ENCODE peak calls at places on chromosome 1, in five cellular contexts. A, M, Y, K and C are unnamed samples.

GRCh38 chr1:43007377-43008105 is 48.9 kb upstream of the SLC2A1 start:
- DNase-seq in K (no peak), M (no peak), A (no peak), Y (no peak), C (no peak)

GRCh38 chr1:231808990-231809389 is 182.4 kb downstream of the DISC1 start:
- DNase-seq in K (peak; percentile 43), Y (no peak), A (no peak), M (no peak), C (no peak)

GRCh38 chr1:178774263-178774662 is 49.2 kb downstream of the RALGPS2 start:
- DNase-seq in K (peak; percentile 7), A (no peak), M (no peak), Y (peak; percentile 27), C (peak; percentile 66)

GRCh38 chr1:61674221-61674620 is 50.7 kb downstream of the TM2D1 start:
- DNase-seq in M (no peak), A (no peak), K (no peak), Y (no peak), C (no peak)

GRCh38 chr1:78210167-78210566 is 164.4 kb downstream of the GIPC2 start:
- DNase-seq in K (peak; percentile 32), Y (no peak), M (no peak), A (no peak), C (no peak)

GRCh38 chr1:241391926-241392710 is 35.1 kb upstream of the RGS7 start:
- DNase-seq in M (no peak), Y (no peak), A (no peak), K (no peak), C (no peak)

GRCh38 chr1:43651922-43652321 is 2.0 kb downstream of the KDM4A start:
- DNase-seq in Y (no peak), K (no peak), A (no peak), M (no peak), C (no peak)

GRCh38 chr1:28036431-28036830 is 52.0 kb downstream of the EYA3 start:
- DNase-seq in K (no peak), M (no peak), Y (no peak), A (no peak), C (no peak)

GRCh38 chr1:147500309-147500839 is 40.9 kb upstream of the BCL9 start:
- DNase-seq in Y (no peak), K (no peak), A (no peak), M (no peak), C (no peak)

GRCh38 chr1:154206212-154206611 is at the start of gene CFAP141:
- DNase-seq in K (peak; percentile 71), Y (no peak), A (no peak), M (no peak), C (peak; percentile 68)

GRCh38 chr1:178189814-178190213 is 95.9 kb downstream of the RASAL2 start:
- DNase-seq in M (peak; percentile 1), K (peak; percentile 15), Y (peak; percentile 28), A (no peak), C (peak; percentile 72)

GRCh38 chr1:117051224-117052064 is 8.7 kb upstream of the TTF2 start:
- DNase-seq in A (no peak), K (peak; percentile 13), M (no peak), Y (no peak), C (peak; percentile 52)

GRCh38 chr1:6486433-6487011 is 4.9 kb downstream of the PLEKHG5 start:
- DNase-seq in A (peak; percentile 80), M (peak; percentile 56), Y (peak; percentile 66), K (peak; percentile 62), C (peak; percentile 94)